ENCODE peak calls at places on chromosomes 2 and 18, in seven cellular contexts. A is RWPE2; P is IMR-90; U is CD8-positive, alpha-beta memory T cell; S is cardiac muscle cell; Z is caudate nucleus; T is GM23338. W is an unnamed sample.

GRCh38 chr18:9353596-9353995 is 19.0 kb downstream of the TWSG1 start:
- DNase-seq in P (no peak), S (no peak), U (no peak), A (no peak), T (no peak), Z (no peak), W (no peak)

GRCh38 chr2:127463155-127463991 is 45.1 kb downstream of the PROC start:
- DNase-seq in P (no peak), T (peak; percentile 77), U (no peak), S (peak; percentile 16), Z (no peak), A (no peak), W (no peak)

GRCh38 chr18:75240433-75240832 is 29.8 kb downstream of the TSHZ1 start:
- DNase-seq in Z (no peak), T (no peak), A (no peak), U (no peak), P (no peak), S (no peak), W (no peak)

GRCh38 chr2:2326053-2326452 is 5.0 kb downstream of the MYT1L start:
- DNase-seq in A (no peak), T (no peak), Z (no peak), U (no peak), S (no peak), P (no peak), W (no peak)

GRCh38 chr18:58470292-58470691 is 158.6 kb downstream of the ALPK2 start:
- DNase-seq in U (no peak), A (no peak), T (no peak), S (no peak), P (no peak), Z (no peak), W (no peak)

GRCh38 chr2:74072542-74072941 is 75.2 kb downstream of the BOLA3 start:
- DNase-seq in Z (no peak), P (no peak), T (no peak), U (no peak), S (peak; percentile 40), A (no peak), W (no peak)

GRCh38 chr2:20110876-20111275 is 59.4 kb upstream of the LAPTM4A start:
- DNase-seq in Z (no peak), A (no peak), U (no peak), S (no peak), P (no peak), T (no peak), W (no peak)

GRCh38 chr2:59463401-59463800 is 1090.1 kb downstream of the BCL11A start:
- DNase-seq in U (no peak), A (no peak), S (no peak), P (no peak), Z (no peak), T (peak; percentile 76), W (no peak)

GRCh38 chr2:197236159-197236558 is 74.4 kb downstream of the ANKRD44 start:
- DNase-seq in P (no peak), S (no peak), Z (no peak), U (no peak), T (no peak), A (no peak), W (no peak)

GRCh38 chr2:197237720-197238370 is 72.7 kb downstream of the ANKRD44 start:
- DNase-seq in S (no peak), A (no peak), T (no peak), P (no peak), Z (no peak), U (no peak), W (no peak)

GRCh38 chr2:197234792-197235191 is 75.8 kb downstream of the ANKRD44 start:
- DNase-seq in Z (no peak), U (no peak), S (no peak), A (no peak), P (no peak), T (peak; percentile 11), W (no peak)

GRCh38 chr2:197239434-197239833 is 71.1 kb downstream of the ANKRD44 start:
- DNase-seq in U (no peak), S (no peak), P (no peak), A (no peak), T (no peak), Z (no peak), W (no peak)

GRCh38 chr2:197236816-197237215 is 73.8 kb downstream of the ANKRD44 start:
- DNase-seq in T (no peak), Z (peak; percentile 25), U (no peak), S (no peak), A (no peak), P (no peak), W (no peak)
- H3K27ac ChIP-seq in T (no peak overlapping the region), Z (no peak overlapping the region), U (no peak overlapping the region), S (no peak overlapping the region), A (no peak overlapping the region), P (no peak overlapping the region), W (no peak overlapping the region)

DNA sequence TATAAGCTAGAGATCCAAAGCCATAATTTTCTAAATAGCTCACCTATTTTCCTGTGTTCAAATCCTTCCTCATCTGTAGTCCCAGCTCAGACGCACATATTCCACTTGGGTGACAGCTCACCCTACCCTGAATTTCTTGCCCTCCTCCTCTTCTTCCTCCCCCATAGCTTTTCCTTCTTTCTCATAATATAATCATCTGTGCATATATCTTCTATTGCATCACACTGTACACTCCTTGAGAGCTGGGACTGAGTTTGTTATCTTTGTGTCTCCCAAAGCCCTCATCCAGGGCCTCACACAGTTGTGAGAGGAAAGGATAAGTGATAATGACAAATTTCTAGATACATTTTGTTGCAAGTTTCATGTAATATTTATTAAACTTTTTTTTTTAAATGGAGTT is 55.9 kb upstream of the RTN4 start:
- DNase-seq in A (no peak), S (peak; percentile 51), U (no peak), T (no peak), P (peak; percentile 66), Z (no peak), W (no peak)
- H3K27ac ChIP-seq in A (peak overlapping the region; percentile 81), S (no peak overlapping the region), U (no peak overlapping the region), T (no peak overlapping the region), P (peak overlapping the region; percentile 64), Z (no peak overlapping the region), W (no peak overlapping the region)

GRCh38 chr2:236712961-236713673 is 143.5 kb downstream of the ACKR3 start:
- DNase-seq in U (no peak), T (no peak), A (no peak), S (no peak), P (no peak), Z (no peak), W (no peak)
- H3K27ac ChIP-seq in U (no peak overlapping the region), T (no peak overlapping the region), A (no peak overlapping the region), S (no peak overlapping the region), P (no peak overlapping the region), Z (no peak overlapping the region), W (no peak overlapping the region)

DNA sequence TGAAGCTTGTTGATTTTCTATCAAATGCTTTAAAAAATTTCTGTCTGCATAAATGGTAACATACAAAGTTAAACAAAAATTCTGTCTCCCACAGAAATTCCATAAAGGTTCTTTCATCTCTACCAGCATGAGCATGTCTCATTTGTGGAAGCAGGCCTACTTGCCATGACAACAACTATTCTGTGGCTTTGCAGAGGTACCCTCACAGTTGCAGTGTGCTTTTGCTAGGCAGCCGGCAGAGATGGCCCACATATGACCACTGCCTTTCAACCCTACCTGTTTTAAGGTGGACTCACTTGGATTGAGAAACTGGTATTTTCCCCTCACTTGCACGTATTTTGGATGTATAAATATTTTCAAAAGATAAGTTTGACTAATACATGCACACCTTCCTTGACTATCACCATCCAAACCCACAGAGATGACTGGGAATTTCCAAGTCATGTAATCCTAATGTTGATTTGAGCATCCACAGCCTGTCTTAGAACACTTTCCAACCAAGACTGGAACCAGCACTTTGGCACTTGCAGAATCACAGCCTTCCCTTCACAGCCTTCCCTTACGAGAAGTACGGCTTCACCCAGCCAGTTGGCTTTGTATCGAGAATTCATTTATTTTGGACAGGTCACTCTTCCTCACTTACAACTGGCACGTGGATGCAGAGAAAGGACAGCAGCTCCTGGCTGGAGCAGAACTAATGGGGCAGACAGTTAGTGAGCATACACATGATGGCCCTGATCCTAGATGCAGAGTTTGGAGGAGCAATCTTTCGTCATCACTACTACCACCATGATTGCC is 9.3 kb upstream of the FHL2 start:
- DNase-seq in P (no peak), U (no peak), Z (no peak), A (no peak), S (no peak), T (no peak), W (no peak)
- H3K27ac ChIP-seq in P (no peak overlapping the region), U (no peak overlapping the region), Z (no peak overlapping the region), A (no peak overlapping the region), S (peak overlapping the region; percentile 41), T (no peak overlapping the region), W (no peak overlapping the region)

DNA sequence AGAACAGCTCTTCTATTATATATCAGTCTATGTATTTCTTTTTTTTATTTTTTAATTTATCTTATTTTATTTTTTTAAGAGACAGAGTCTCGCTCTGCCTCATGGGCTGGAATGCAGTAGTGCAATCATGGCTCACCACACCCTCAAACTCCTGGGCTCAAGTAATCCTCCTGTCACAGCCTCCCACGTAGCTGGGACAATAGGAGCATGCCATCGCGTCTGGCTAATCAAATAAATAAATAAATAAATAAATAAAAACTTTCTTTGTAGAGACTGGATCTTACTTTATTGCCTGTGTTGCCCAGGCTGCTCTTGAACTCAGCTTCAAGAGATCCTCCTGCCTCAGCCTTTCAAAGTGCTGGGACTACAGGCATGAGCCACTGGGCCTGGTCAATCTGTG is 117.0 kb downstream of the RBMS1 start:
- DNase-seq in A (no peak), U (no peak), P (peak; percentile 63), T (peak; percentile 34), Z (no peak), S (peak; percentile 79), W (no peak)
- H3K27ac ChIP-seq in A (peak overlapping the region; percentile 93), U (no peak overlapping the region), P (peak overlapping the region; percentile 72), T (peak overlapping the region; percentile 73), Z (no peak overlapping the region), S (no peak overlapping the region), W (no peak overlapping the region)

GRCh38 chr18:63183263-63183662 is 136.3 kb downstream of the BCL2 start:
- DNase-seq in Z (no peak), P (no peak), S (no peak), U (no peak), A (no peak), T (no peak), W (no peak)

GRCh38 chr18:63181706-63182105 is 137.9 kb downstream of the BCL2 start:
- DNase-seq in P (no peak), T (no peak), U (no peak), A (no peak), S (no peak), Z (no peak), W (no peak)

GRCh38 chr18:63182247-63182771 is 137.3 kb downstream of the BCL2 start:
- DNase-seq in P (no peak), A (no peak), U (no peak), T (no peak), S (no peak), Z (no peak), W (no peak)

GRCh38 chr18:63183952-63184351 is 135.6 kb downstream of the BCL2 start:
- DNase-seq in P (no peak), Z (no peak), U (no peak), T (no peak), A (no peak), S (no peak), W (no peak)

GRCh38 chr18:63182861-63183260 is 136.7 kb downstream of the BCL2 start:
- DNase-seq in T (no peak), P (no peak), A (no peak), U (no peak), S (no peak), Z (no peak), W (no peak)
- H3K27ac ChIP-seq in T (no peak overlapping the region), P (no peak overlapping the region), A (no peak overlapping the region), U (no peak overlapping the region), S (no peak overlapping the region), Z (no peak overlapping the region), W (no peak overlapping the region)

GRCh38 chr2:98039085-98039756 is 43.5 kb upstream of the TMEM131 start:
- DNase-seq in S (no peak), T (no peak), A (no peak), Z (no peak), P (no peak), U (no peak), W (no peak)
- H3K27ac ChIP-seq in S (no peak overlapping the region), T (no peak overlapping the region), A (no peak overlapping the region), Z (no peak overlapping the region), P (no peak overlapping the region), U (no peak overlapping the region), W (no peak overlapping the region)